ENCODE peak calls at places on chromosomes 1 and 21, in five cellular contexts. X is K562, G is A549, M is HepG2, W is endothelial cell of umbilical vein. N is an unnamed sample.

GRCh38 chr1:59937636-59938210 is 11.2 kb upstream of the CYP2J2 start:
- DNase-seq in M (no peak), W (no peak), X (no peak), G (no peak), N (no peak)

GRCh38 chr1:224939844-224940425 is 10.5 kb downstream of the DNAH14 start:
- DNase-seq in G (no peak), W (no peak), M (no peak), X (no peak), N (no peak)

GRCh38 chr1:161427733-161428516 is 60.2 kb upstream of the CFAP126 start:
- DNase-seq in M (peak; percentile 35), W (peak; percentile 25), G (peak; percentile 51), X (peak; percentile 81), N (peak; percentile 36)

GRCh38 chr1:10283318-10283984 is 73.1 kb downstream of the KIF1B start:
- DNase-seq in G (no peak), W (no peak), X (peak; percentile 45), M (no peak), N (no peak)

GRCh38 chr1:8941906-8942305 is 3.8 kb upstream of the CA6 start:
- DNase-seq in W (peak; percentile 76), M (peak; percentile 72), X (no peak), G (peak; percentile 47), N (peak; percentile 38)

GRCh38 chr1:234720709-234721436 is 110.9 kb upstream of the IRF2BP2 start:
- DNase-seq in W (no peak), M (no peak), X (no peak), G (no peak), N (no peak)

GRCh38 chr1:52955129-52955970 is 28.3 kb downstream of the SCP2 start:
- DNase-seq in W (peak; percentile 69), X (peak; percentile 55), G (peak; percentile 3), M (peak; percentile 18), N (no peak)

GRCh38 chr1:116508984-116509980 is 61.5 kb downstream of the CD58 start:
- DNase-seq in X (peak; percentile 59), G (peak; percentile 19), M (peak; percentile 89), W (peak; percentile 68), N (peak; percentile 84)

GRCh38 chr1:147600119-147601111 is 59.1 kb downstream of the BCL9 start:
- DNase-seq in X (peak; percentile 28), M (peak; percentile 25), W (peak; percentile 31), G (peak; percentile 25), N (peak; percentile 27)

GRCh38 chr1:230155021-230155420 is 88.0 kb downstream of the GALNT2 start:
- DNase-seq in M (no peak), G (no peak), W (no peak), X (no peak), N (no peak)

GRCh38 chr1:197841158-197841557 is 61.3 kb upstream of the C1orf53 start:
- DNase-seq in G (no peak), X (peak; percentile 48), M (peak; percentile 12), W (no peak), N (no peak)

GRCh38 chr1:145995148-145995851 is 1.1 kb downstream of the TXNIP start:
- DNase-seq in M (no peak), X (no peak), W (peak; percentile 17), G (no peak), N (peak; percentile 34)

GRCh38 chr1:91809267-91809666 is 76.7 kb downstream of the TGFBR3 start:
- DNase-seq in X (no peak), M (no peak), W (no peak), G (no peak), N (peak; percentile 20)

GRCh38 chr1:47487826-47488450 is 50.1 kb downstream of the FOXD2 start:
- DNase-seq in G (no peak), X (no peak), W (no peak), M (no peak), N (no peak)

GRCh38 chr1:221574529-221574928 is 167.4 kb downstream of the DUSP10 start:
- DNase-seq in G (no peak), W (no peak), M (no peak), X (no peak), N (no peak)

GRCh38 chr1:160186734-160187133 is 3.6 kb upstream of the CASQ1 start:
- DNase-seq in X (no peak), W (no peak), G (no peak), M (no peak), N (no peak)

GRCh38 chr1:51962486-51963356 is 27.8 kb downstream of the RAB3B start:
- DNase-seq in X (no peak), M (no peak), G (no peak), W (peak; percentile 17), N (no peak)

GRCh38 chr1:210236840-210237409 is 4.3 kb downstream of the SERTAD4 start:
- DNase-seq in M (no peak), W (peak; percentile 87), G (no peak), X (no peak), N (no peak)

GRCh38 chr21:44423312-44423821 is 31.9 kb upstream of the LRRC3 start:
- DNase-seq in M (no peak), G (no peak), W (no peak), X (no peak), N (no peak)

GRCh38 chr1:1315435-1315901 is 7.1 kb downstream of the PUSL1 start:
- DNase-seq in G (no peak), M (no peak), W (no peak), X (peak; percentile 79), N (no peak)

GRCh38 chr1:162756523-162756922 is 34.0 kb upstream of the HSD17B7 start:
- DNase-seq in M (no peak), W (peak; percentile 47), X (no peak), G (no peak), N (no peak)

GRCh38 chr1:199089393-199090122 is 450.7 kb downstream of the PTPRC start:
- DNase-seq in W (no peak), X (no peak), G (no peak), M (no peak), N (peak; percentile 52)

GRCh38 chr1:101235696-101236545 is 898 bp upstream of the S1PR1 start:
- DNase-seq in G (no peak), M (no peak), W (peak; percentile 83), X (peak; percentile 28), N (peak; percentile 39)
- TF ChIP-seq CTCF in G (no peak), M (no peak), W (no peak), X (no peak), N (no peak)

DNA sequence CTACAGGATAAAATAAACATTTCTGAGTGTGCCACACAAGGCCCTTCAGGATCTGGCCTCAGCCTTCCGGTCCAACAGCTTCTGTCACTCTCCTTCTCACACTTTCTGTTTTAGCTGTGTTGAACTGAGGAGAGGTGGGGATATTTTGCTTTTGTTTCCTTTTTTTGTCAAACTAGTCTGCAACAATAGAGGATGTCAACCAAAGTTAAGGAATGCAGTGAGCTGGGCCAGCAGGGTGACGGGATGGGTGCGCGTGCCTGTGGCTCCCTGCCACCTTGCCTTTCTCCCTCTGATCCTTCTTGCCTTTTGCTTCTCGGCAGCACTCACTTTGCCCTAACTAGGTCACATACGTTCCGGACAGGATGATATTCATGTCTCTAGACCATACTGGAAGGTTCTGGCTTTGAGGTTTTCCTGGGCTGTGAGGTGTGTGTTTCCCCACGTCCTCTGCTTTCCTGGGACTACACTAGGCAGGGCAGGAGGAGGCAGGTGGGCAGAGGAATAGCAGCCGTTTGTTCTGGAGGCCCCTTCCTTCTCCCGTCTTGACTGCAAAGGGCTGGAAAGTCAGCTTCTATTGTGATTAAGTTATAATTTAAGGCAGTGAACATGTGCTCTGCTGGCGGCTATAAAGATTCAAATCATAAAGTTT is 67.7 kb downstream of the RNF220 start:
- DNase-seq in W (peak; percentile 9), G (no peak), X (no peak), M (no peak), N (no peak)
- TF ChIP-seq MYC in W (no peak), G (no peak), X (no peak), M (no peak), N (no peak)

GRCh38 chr1:18807334-18808063 is 52.0 kb downstream of the TAS1R2 start:
- DNase-seq in M (no peak), X (peak; percentile 97), G (no peak), W (no peak), N (no peak)

GRCh38 chr1:18805116-18805515 is 54.3 kb downstream of the TAS1R2 start:
- DNase-seq in M (no peak), X (no peak), W (no peak), G (no peak), N (no peak)

GRCh38 chr1:18808561-18808960 is 50.9 kb downstream of the TAS1R2 start:
- DNase-seq in G (no peak), M (no peak), X (no peak), W (no peak), N (no peak)

GRCh38 chr1:18803859-18804258 is 55.6 kb downstream of the TAS1R2 start:
- DNase-seq in W (no peak), M (no peak), X (no peak), G (no peak), N (no peak)

GRCh38 chr1:18805925-18806849 is 53.3 kb downstream of the TAS1R2 start:
- DNase-seq in X (no peak), G (no peak), M (no peak), W (no peak), N (no peak)
- TF ChIP-seq CTCF in X (peak; percentile 38), G (no peak), M (no peak), W (no peak), N (no peak)

DNA sequence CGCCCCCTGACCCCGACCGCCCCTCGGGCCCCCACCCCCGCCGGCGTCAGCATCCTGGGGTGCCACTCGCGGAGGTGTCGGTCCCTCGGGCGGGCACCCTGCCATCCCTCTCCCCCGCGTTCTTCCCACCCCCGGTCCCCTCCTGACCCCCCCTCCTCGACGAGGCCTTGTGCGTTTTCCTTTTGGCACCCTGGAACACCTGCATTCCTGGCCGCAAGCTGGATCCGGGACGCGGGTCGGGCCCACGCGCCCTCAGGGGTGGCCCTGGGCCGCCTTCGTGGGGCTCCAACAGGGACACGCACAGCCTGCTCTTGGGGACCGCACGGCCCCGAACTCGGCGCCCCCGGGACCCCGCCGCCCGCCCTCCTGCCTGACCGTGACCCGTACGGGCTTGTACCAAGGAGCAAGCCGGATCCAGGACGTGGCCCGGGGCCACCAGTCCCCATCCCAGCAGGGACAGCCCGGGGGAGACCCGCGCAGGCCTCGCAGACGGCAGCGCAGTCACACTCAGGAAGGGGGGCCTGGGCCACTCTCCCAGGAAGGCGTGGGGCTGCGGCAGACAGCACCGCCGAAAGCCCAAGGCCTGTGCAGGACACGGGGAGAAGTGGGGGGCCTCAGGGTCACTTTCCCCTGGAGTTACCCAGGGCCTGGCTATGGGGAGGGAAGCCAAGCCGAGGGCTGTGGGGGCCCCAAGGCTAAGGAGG is 579 bp upstream of the SLC19A1 start:
- DNase-seq in W (no peak), G (no peak), X (no peak), M (no peak), N (no peak)
- TF ChIP-seq MYC in W (no peak), G (no peak), X (no peak), M (no peak), N (no peak)

N was measured in NB4.